ENCODE peak calls at places on chromosomes 13 and 19, in eight cellular contexts. Q is GM13976; X is GM23338; F is stimulated activated CD4-positive, alpha-beta T cell treated with anti-CD3 and anti-CD28 coated beads, Interleukin-4, amount 100 ng/mL, for 1 hour; E is GM23248; N is stimulated activated CD8-positive, alpha-beta memory T cell treated with anti-CD3 and anti-CD28 coated beads, Interleukin-2, amount 100 ng/mL, for 1 hour; Y is occipital lobe; O is brain microvascular endothelial cell. G is an unnamed sample.
A peak's percentile ranks its signal among the peaks of the same experiment; 100 is the strongest.

GRCh38 chr13:95643814-95644598 is 500 bp downstream of the DZIP1 start:
- DNase-seq in Q (no peak), X (peak; percentile 69), F (no peak), E (peak; percentile 74), N (no peak), Y (peak; percentile 35), O (peak; percentile 37), G (peak; percentile 61)

GRCh38 chr19:8251025-8251472 is 41.9 kb downstream of the CERS4 start:
- DNase-seq in Q (no peak), X (no peak), F (no peak), E (peak; percentile 60), N (no peak), Y (peak; percentile 57), O (no peak), G (peak; percentile 77)

GRCh38 chr19:3253270-3253669 is 28.8 kb downstream of the CELF5 start:
- DNase-seq in Q (no peak), X (peak; percentile 43), F (no peak), E (no peak), N (no peak), Y (no peak), O (no peak), G (no peak)

GRCh38 chr19:35195822-35196221 is 32.7 kb downstream of the FAM187B start:
- DNase-seq in Q (no peak), X (no peak), F (no peak), E (peak; percentile 70), N (no peak), Y (no peak), O (no peak), G (no peak)

GRCh38 chr19:39937094-39937493 is 2.7 kb upstream of the FCGBP start:
- DNase-seq in Q (peak; percentile 76), X (no peak), F (peak; percentile 18), E (no peak), N (no peak), Y (no peak), O (no peak), G (no peak)

GRCh38 chr13:101424381-101425155 is 8.3 kb upstream of the NALCN start:
- DNase-seq in Q (no peak), X (no peak), F (no peak), E (peak; percentile 45), N (no peak), Y (peak; percentile 23), O (no peak), G (no peak)

GRCh38 chr19:45917421-45918091 is 3.0 kb upstream of the NANOS2 start:
- DNase-seq in Q (no peak), X (no peak), F (no peak), E (no peak), N (no peak), Y (no peak), O (no peak), G (no peak)

GRCh38 chr13:82772802-82773201 is 1109.5 kb downstream of the SLITRK1 start:
- DNase-seq in Q (no peak), X (no peak), F (no peak), E (peak; percentile 32), N (no peak), Y (no peak), O (no peak), G (no peak)

GRCh38 chr13:46097015-46097414 is 7.8 kb downstream of the CPB2 start:
- DNase-seq in Q (no peak), X (no peak), F (no peak), E (no peak), N (no peak), Y (peak; percentile 17), O (no peak), G (peak; percentile 65)

GRCh38 chr19:9848060-9848459 is 12.9 kb downstream of the PIN1 start:
- DNase-seq in Q (peak; percentile 69), X (peak; percentile 72), F (peak; percentile 45), E (no peak), N (no peak), Y (no peak), O (no peak), G (no peak)

GRCh38 chr19:30670562-30671513 is 298.7 kb downstream of the ZNF536 start:
- DNase-seq in Q (no peak), X (no peak), F (no peak), E (no peak), N (no peak), Y (no peak), O (no peak), G (no peak)

G was measured in dorsolateral prefrontal cortex.